ENCODE peak calls at places on chromosomes 4 and X, in four cellular contexts. F is stimulated activated CD8-positive, alpha-beta memory T cell treated with anti-CD3 and anti-CD28 coated beads, Interleukin-4, amount 100 ng/mL, for 24 hours; E is occipital lobe; M is A549. H is an unnamed sample.

GRCh38 chr4:180560896-180561295 is 1682.3 kb upstream of the TENM3 start:
- DNase-seq in F (no peak), E (no peak), M (no peak), H (peak)

GRCh38 chr4:88242144-88242543 is 42.2 kb downstream of the PPM1K start:
- DNase-seq in F (no peak), E (no peak), M (no peak), H (no peak)

GRCh38 chr4:139392797-139393196 is 61.1 kb upstream of the RAB33B start:
- DNase-seq in F (no peak), E (no peak), M (no peak), H (peak)

GRCh38 chrX:40998123-40998522 is 87.1 kb upstream of the USP9X start:
- DNase-seq in F (no peak), E (no peak), M (no peak), H (no peak)

GRCh38 chr4:90071289-90072235 is 55.6 kb upstream of the CCSER1 start:
- DNase-seq in F (no peak), E (no peak), M (no peak), H (no peak)

GRCh38 chr4:123832173-123833026 is 435.8 kb downstream of the SPRY1 start:
- DNase-seq in F (no peak), E (no peak), M (no peak), H (peak)

GRCh38 chrX:72296991-72297390 is 8.7 kb downstream of the CITED1 start:
- DNase-seq in F (no peak), E (no peak), M (no peak), H (no peak)

GRCh38 chr4:8528713-8529112 is 51.5 kb upstream of the GPR78 start:
- DNase-seq in F (no peak), E (no peak), M (no peak), H (peak)

GRCh38 chr4:140157341-140157740 is 3.4 kb upstream of the MAML3 start:
- DNase-seq in F (no peak), E (no peak), M (no peak), H (no peak)

GRCh38 chr4:38774181-38774580 is 8.6 kb downstream of the TLR10 start:
- DNase-seq in F (no peak), E (no peak), M (no peak), H (no peak)